ENCODE peak calls at places on chromosomes 12 and 14, in nine cellular contexts. X is PC-9; R is neural progenitor cell; I is CD8-positive, alpha-beta memory T cell; N is BE2C; K is thoracic aorta; Y is tibial nerve; L is mucosa of descending colon; W is NT2/D1. F is an unnamed sample.

GRCh38 chr14:69260979-69261605 is 1.1 kb downstream of the GALNT16 start:
- DNase-seq in W (no peak), R (peak; percentile 79), L (no peak), Y (no peak), K (no peak), N (peak; percentile 50), I (no peak), X (no peak), F (no peak)

GRCh38 chr14:97625512-97625911 is 828.3 kb downstream of the VRK1 start:
- DNase-seq in W (no peak), X (no peak), L (no peak), I (no peak), Y (no peak), K (no peak), R (no peak), N (no peak), F (no peak)

GRCh38 chr12:88416155-88416554 is 164.1 kb downstream of the KITLG start:
- DNase-seq in I (no peak), L (no peak), K (no peak), R (no peak), X (no peak), W (no peak), N (no peak), Y (no peak), F (no peak)

GRCh38 chr12:57826966-57827365 is 8.4 kb upstream of the AVIL start:
- DNase-seq in Y (no peak), K (no peak), N (no peak), L (no peak), X (no peak), W (no peak), I (no peak), R (no peak), F (no peak)

GRCh38 chr12:110741371-110741770 is 1.3 kb downstream of the PPP1CC start:
- DNase-seq in R (no peak), Y (no peak), L (no peak), K (no peak), I (no peak), X (no peak), N (no peak), W (no peak), F (no peak)

GRCh38 chr12:118151755-118152154 is 15.8 kb downstream of the PEBP1 start:
- DNase-seq in I (no peak), Y (no peak), L (no peak), W (no peak), R (no peak), X (no peak), K (no peak), N (no peak), F (no peak)

GRCh38 chr14:22333408-22334274 is 255.4 kb downstream of the DAD1 start:
- DNase-seq in I (no peak), W (peak; percentile 28), R (peak; percentile 6), Y (no peak), L (no peak), X (peak; percentile 87), N (no peak), K (no peak), F (no peak)

GRCh38 chr12:93292731-93293566 is 84.8 kb upstream of the NUDT4 start:
- DNase-seq in I (no peak), K (no peak), Y (no peak), L (no peak), R (peak; percentile 19), W (no peak), N (peak; percentile 68), X (no peak), F (no peak)

GRCh38 chr12:115261691-115262398 is 577.9 kb upstream of the TBX3 start:
- DNase-seq in R (no peak), L (no peak), N (no peak), I (no peak), Y (no peak), W (no peak), K (no peak), X (no peak), F (no peak)

GRCh38 chr12:112401903-112402498 is 7.4 kb downstream of the RPL6 start:
- DNase-seq in K (no peak), N (no peak), L (no peak), I (no peak), Y (no peak), X (no peak), W (no peak), R (no peak), F (no peak)

GRCh38 chr14:104084251-104085002 is 1.1 kb upstream of the ASPG start:
- DNase-seq in N (no peak), X (no peak), K (no peak), W (no peak), L (no peak), I (no peak), Y (no peak), R (no peak), F (no peak)

GRCh38 chr12:38689704-38690103 is 215.7 kb downstream of the CPNE8 start:
- DNase-seq in W (no peak), X (no peak), R (no peak), N (no peak), Y (no peak), I (no peak), K (no peak), L (no peak), F (no peak)

GRCh38 chr12:105724651-105725050 is 394.2 kb downstream of the C12orf75 start:
- DNase-seq in L (no peak), R (no peak), I (no peak), N (no peak), W (no peak), X (no peak), K (no peak), Y (no peak), F (no peak)

GRCh38 chr12:10405294-10405693 is 4.3 kb downstream of the KLRC4 start:
- DNase-seq in R (no peak), W (no peak), Y (no peak), I (no peak), X (peak; percentile 45), K (no peak), L (no peak), N (no peak), F (no peak)

GRCh38 chr12:2739832-2740641 is 54.7 kb upstream of the FKBP4 start:
- DNase-seq in K (no peak), L (no peak), I (no peak), Y (peak; percentile 22), N (peak; percentile 27), W (no peak), X (peak; percentile 52), R (peak; percentile 62), F (no peak)

GRCh38 chr12:66603458-66603857 is 75.4 kb downstream of the GRIP1 start:
- DNase-seq in N (no peak), W (no peak), I (no peak), X (no peak), L (no peak), R (no peak), Y (no peak), K (no peak), F (no peak)

GRCh38 chr12:117052386-117053049 is 46.7 kb downstream of the TESC start:
- DNase-seq in L (no peak), W (peak; percentile 72), N (no peak), X (no peak), K (no peak), R (peak; percentile 73), Y (no peak), I (no peak), F (no peak)

GRCh38 chr12:62379723-62380045 is 86.9 kb upstream of the MON2 start:
- DNase-seq in L (no peak), Y (no peak), R (no peak), W (no peak), K (no peak), N (no peak), X (no peak), I (no peak), F (no peak)

DNA sequence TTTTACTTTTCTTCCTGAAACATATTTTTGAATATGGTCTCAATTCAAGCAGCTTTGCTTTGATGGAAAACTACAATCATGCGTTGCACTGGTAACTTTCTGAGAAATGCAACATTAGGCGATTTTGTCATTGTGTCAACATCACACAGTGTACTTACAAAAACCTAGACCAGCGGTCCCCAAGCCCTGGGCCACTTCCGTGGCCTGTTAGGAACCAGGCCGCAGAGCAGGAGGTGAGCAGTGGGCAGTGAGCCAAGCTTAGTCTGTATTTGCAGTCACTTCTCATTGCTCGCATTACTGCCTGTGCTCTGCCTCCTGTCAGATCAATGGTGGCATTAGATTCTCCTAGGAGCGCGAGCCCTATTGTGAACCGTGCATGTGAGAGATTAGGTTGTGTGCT is 163.7 kb upstream of the NOVA1 start:
- DNase-seq in L (no peak), K (no peak), W (no peak), Y (no peak), N (no peak), I (no peak), R (peak; percentile 4), X (no peak), F (no peak)
- H3K9me3 ChIP-seq in L (no peaks in the 10 kb centered on the region), K (no peaks in the 10 kb centered on the region), W (no peaks in the 10 kb centered on the region), Y (no peaks in the 10 kb centered on the region), N (no peaks in the 10 kb centered on the region), I (no peaks in the 10 kb centered on the region), R (no peaks in the 10 kb centered on the region), X (no peaks in the 10 kb centered on the region), F (no peaks in the 10 kb centered on the region)

GRCh38 chr12:133124674-133125073 is 5.4 kb downstream of the ZNF891 start:
- DNase-seq in I (no peak), X (no peak), K (no peak), L (no peak), R (no peak), Y (no peak), N (no peak), W (no peak), F (no peak)

DNA sequence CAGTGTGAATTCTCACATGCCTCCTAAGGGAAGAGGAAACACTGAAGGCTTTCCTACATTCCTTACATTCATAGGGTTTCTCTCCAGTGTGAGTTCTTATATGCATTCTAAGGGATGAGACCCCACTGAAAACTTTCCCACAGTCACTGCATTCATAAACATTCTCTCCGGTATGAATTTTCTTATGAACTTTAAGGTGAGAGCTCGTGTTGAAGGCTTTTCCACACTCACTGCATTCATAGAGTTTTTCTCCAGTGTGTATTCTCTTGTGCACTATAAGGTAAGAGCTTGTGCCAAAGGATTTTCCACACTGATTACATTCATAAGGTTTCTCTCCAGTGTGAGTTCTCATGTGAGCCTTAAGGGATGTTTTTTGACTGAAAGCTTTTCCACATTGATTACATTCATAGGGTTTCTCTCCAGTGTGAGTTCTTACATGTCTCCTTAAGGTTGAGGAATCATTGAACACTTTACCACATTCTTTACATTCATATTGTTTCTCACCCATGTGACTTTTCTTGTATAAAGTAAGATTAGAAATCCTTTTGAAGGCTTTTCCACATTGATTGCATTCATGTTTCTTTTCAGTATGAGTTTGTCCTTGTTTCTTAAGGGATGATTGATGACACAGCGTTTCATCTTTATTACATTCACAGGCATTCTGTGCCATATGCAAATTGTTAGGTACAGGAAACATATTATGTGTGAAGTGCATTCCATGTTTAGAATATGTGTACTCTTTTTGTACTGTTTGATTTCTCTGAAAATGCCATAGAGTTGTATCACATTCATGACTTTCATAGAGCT is 9.5 kb downstream of the ZNF891 start:
- DNase-seq in I (no peak), X (no peak), N (no peak), R (no peak), Y (no peak), K (no peak), W (no peak), L (no peak), F (no peak)
- H3K9me3 ChIP-seq in I (peaks cover 87% of the 10 kb centered on the region), X (peaks cover 80% of the 10 kb centered on the region), N (peaks cover 25% of the 10 kb centered on the region), R (peaks cover 86% of the 10 kb centered on the region), Y (peaks cover 100% of the 10 kb centered on the region), K (peaks cover 98% of the 10 kb centered on the region), W (peaks cover 100% of the 10 kb centered on the region), L (peaks cover 100% of the 10 kb centered on the region), F (peaks cover 98% of the 10 kb centered on the region)

GRCh38 chr12:107822356-107822755 is 47.9 kb downstream of the ASCL4 start:
- DNase-seq in N (no peak), R (peak; percentile 8), I (no peak), X (no peak), K (no peak), Y (no peak), W (no peak), L (no peak), F (no peak)
- H3K9me3 ChIP-seq in N (no peaks in the 10 kb centered on the region), R (peaks cover 4% of the 10 kb centered on the region), I (peaks cover 7% of the 10 kb centered on the region), X (peaks cover 6% of the 10 kb centered on the region), K (peaks cover 11% of the 10 kb centered on the region), Y (no peaks in the 10 kb centered on the region), W (peaks cover 43% of the 10 kb centered on the region), L (peaks cover 29% of the 10 kb centered on the region), F (peaks cover 36% of the 10 kb centered on the region)

GRCh38 chr14:46300765-46301164 is 350.8 kb downstream of the RPL10L start:
- DNase-seq in L (no peak), R (no peak), W (no peak), K (no peak), I (no peak), X (no peak), N (no peak), Y (no peak), F (no peak)
- H3K9me3 ChIP-seq in L (no peaks in the 10 kb centered on the region), R (no peaks in the 10 kb centered on the region), W (no peaks in the 10 kb centered on the region), K (no peaks in the 10 kb centered on the region), I (no peaks in the 10 kb centered on the region), X (no peaks in the 10 kb centered on the region), N (no peaks in the 10 kb centered on the region), Y (no peaks in the 10 kb centered on the region), F (no peaks in the 10 kb centered on the region)